ENCODE peak calls at places on chromosomes 7 and 10, in ten cellular contexts. P is hepatocyte; Q is CD4-positive, alpha-beta memory T cell; D is AG10803; V is AG04450; R is psoas muscle; A is epithelial cell of esophagus; L is GM23248; C is fibroblast of mammary gland; W is heart left ventricle. F is an unnamed sample.

GRCh38 chr10:60473557-60473956 is 83.9 kb upstream of the ANK3 start:
- DNase-seq in P (no peak), Q (no peak), D (no peak), V (no peak), R (no peak), A (peak), L (no peak), C (no peak), W (no peak), F (no peak)

GRCh38 chr7:64869912-64870562 is 33.0 kb upstream of the ZNF273 start:
- DNase-seq in P (no peak), Q (no peak), D (no peak), V (no peak), R (no peak), A (no peak), L (no peak), C (no peak), W (no peak), F (peak)

GRCh38 chr7:39073432-39073831 is 95.7 kb downstream of the POU6F2 start:
- DNase-seq in P (peak), Q (no peak), D (no peak), V (no peak), R (no peak), A (no peak), L (peak), C (no peak), W (no peak), F (peak)

GRCh38 chr10:11831520-11831951 is 8.4 kb downstream of the PROSER2 start:
- DNase-seq in P (peak), Q (no peak), D (peak), V (no peak), R (no peak), A (peak), L (no peak), C (no peak), W (no peak), F (peak)

GRCh38 chr7:28705350-28705749 is 252.8 kb downstream of the TRIL start:
- DNase-seq in P (peak), Q (no peak), D (no peak), V (no peak), R (no peak), A (no peak), L (no peak), C (no peak), W (no peak), F (no peak)

GRCh38 chr7:98826400-98826799 is 43.4 kb downstream of the TMEM130 start:
- DNase-seq in P (no peak), Q (no peak), D (no peak), V (no peak), R (no peak), A (no peak), L (no peak), C (no peak), W (no peak), F (no peak)

GRCh38 chr10:101558206-101558605 is 29.9 kb downstream of the POLL start:
- DNase-seq in P (no peak), Q (no peak), D (no peak), V (no peak), R (no peak), A (peak), L (no peak), C (no peak), W (peak), F (no peak)

GRCh38 chr10:79502561-79503309 is 9.6 kb upstream of the EIF5AL1 start:
- DNase-seq in P (peak), Q (no peak), D (no peak), V (no peak), R (peak), A (peak), L (no peak), C (no peak), W (no peak), F (peak)

GRCh38 chr10:79007843-79008319 is 60.9 kb upstream of the ZMIZ1 start:
- DNase-seq in P (no peak), Q (no peak), D (peak), V (no peak), R (peak), A (peak), L (peak), C (peak), W (no peak), F (no peak)

DNA sequence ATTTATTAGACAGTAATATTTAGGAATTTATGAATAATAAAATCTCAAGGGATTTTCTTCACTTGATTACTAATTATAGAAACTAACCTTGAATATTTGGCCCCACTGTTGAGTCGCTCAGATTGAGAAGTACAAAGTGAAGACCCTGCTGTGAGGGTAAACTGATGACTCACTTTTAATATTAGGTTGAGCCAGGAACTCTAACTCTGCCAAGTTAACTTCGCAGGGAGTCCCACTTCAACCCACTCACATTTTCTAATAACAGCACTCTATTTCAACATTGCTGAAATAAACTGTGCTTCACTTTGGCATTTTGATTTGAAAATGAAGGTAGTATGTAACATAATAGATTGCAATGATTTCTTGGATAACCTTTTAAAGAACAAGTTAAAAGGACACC is 200.7 kb downstream of the POLR1F start:
- DNase-seq in P (no peak), Q (no peak), D (no peak), V (no peak), R (no peak), A (no peak), L (no peak), C (peak), W (no peak), F (no peak)
- H3K4me3 ChIP-seq in P (no peak), Q (no peak), D (no peak), V (no peak), R (no peak), A (no peak), L (no peak), C (no peak), W (no peak), F (no peak)

GRCh38 chr7:101123703-101124068 is 3.2 kb upstream of the SERPINE1 start:
- DNase-seq in P (no peak), Q (no peak), D (no peak), V (no peak), R (no peak), A (no peak), L (no peak), C (no peak), W (no peak), F (no peak)

GRCh38 chr7:101122933-101123702 is 3.8 kb upstream of the SERPINE1 start:
- DNase-seq in P (no peak), Q (no peak), D (no peak), V (no peak), R (no peak), A (no peak), L (no peak), C (no peak), W (no peak), F (no peak)

GRCh38 chr7:101120315-101120714 is 6.6 kb upstream of the SERPINE1 start:
- DNase-seq in P (no peak), Q (no peak), D (no peak), V (no peak), R (no peak), A (no peak), L (no peak), C (no peak), W (no peak), F (no peak)

GRCh38 chr7:101124376-101125056 is 2.4 kb upstream of the SERPINE1 start:
- DNase-seq in P (peak), Q (no peak), D (peak), V (peak), R (no peak), A (peak), L (peak), C (peak), W (no peak), F (no peak)

GRCh38 chr7:101121996-101122932 is 4.6 kb upstream of the SERPINE1 start:
- DNase-seq in P (peak), Q (no peak), D (peak), V (peak), R (peak), A (peak), L (peak), C (peak), W (peak), F (peak)
- H3K4me3 ChIP-seq in P (no peak), Q (no peak), D (peak), V (peak), R (peak), A (no peak), L (peak), C (peak), W (peak), F (peak)

GRCh38 chr10:13703997-13704536 is 117.3 kb downstream of the PRPF18 start:
- DNase-seq in P (no peak), Q (no peak), D (no peak), V (no peak), R (no peak), A (no peak), L (no peak), C (no peak), W (no peak), F (no peak)
- H3K4me3 ChIP-seq in P (no peak), Q (no peak), D (no peak), V (peak), R (no peak), A (no peak), L (no peak), C (no peak), W (no peak), F (no peak)

GRCh38 chr7:105246195-105247078 is 142.3 kb downstream of the SRPK2 start:
- DNase-seq in P (no peak), Q (no peak), D (no peak), V (no peak), R (no peak), A (no peak), L (no peak), C (no peak), W (no peak), F (no peak)
- H3K4me3 ChIP-seq in P (no peak), Q (no peak), D (no peak), V (no peak), R (no peak), A (no peak), L (no peak), C (no peak), W (no peak), F (no peak)

GRCh38 chr7:128108129-128108528 is 76.9 kb upstream of the LRRC4 start:
- DNase-seq in P (no peak), Q (no peak), D (no peak), V (no peak), R (no peak), A (no peak), L (no peak), C (no peak), W (no peak), F (peak)
- H3K4me3 ChIP-seq in P (no peak), Q (peak), D (no peak), V (no peak), R (no peak), A (no peak), L (no peak), C (no peak), W (no peak), F (no peak)

GRCh38 chr7:5692845-5693278 is 88.6 kb downstream of the RNF216 start:
- DNase-seq in P (no peak), Q (no peak), D (peak), V (peak), R (no peak), A (peak), L (peak), C (peak), W (no peak), F (no peak)
- H3K4me3 ChIP-seq in P (no peak), Q (peak), D (peak), V (peak), R (peak), A (peak), L (peak), C (peak), W (no peak), F (no peak)

F was measured in Caco-2.